ENCODE peak calls at places on chromosomes 12 and 14, in seven cellular contexts. B is mesendoderm; Z is globus pallidus; F is dorsolateral prefrontal cortex; Q is posterior vena cava; G is stimulated activated CD4-positive, alpha-beta T cell treated with anti-CD3 and anti-CD28 coated beads, Interleukin-4, amount 100 ng/mL, for 4 hours; E is HT1080. W is an unnamed sample.
A peak's percentile ranks its signal among the peaks of the same experiment; 100 is the strongest.

GRCh38 chr14:101828038-101828437 is 66.5 kb downstream of the PPP2R5C start:
- DNase-seq in Z (no peak), E (no peak), G (no peak), F (no peak), B (no peak), Q (no peak), W (no peak)

GRCh38 chr12:30610718-30611117 is 85.0 kb downstream of the IPO8 start:
- DNase-seq in F (no peak), G (no peak), B (peak; percentile 59), Q (no peak), Z (no peak), E (no peak), W (no peak)

GRCh38 chr12:131900397-131900796 is 6.0 kb downstream of the ULK1 start:
- DNase-seq in B (no peak), Q (no peak), Z (no peak), E (no peak), G (no peak), F (peak; percentile 39), W (no peak)

GRCh38 chr14:70753518-70753953 is 55.8 kb downstream of the MAP3K9 start:
- DNase-seq in F (no peak), Z (no peak), G (no peak), B (peak; percentile 68), Q (no peak), E (no peak), W (no peak)

GRCh38 chr14:67583711-67584644 is 16.1 kb downstream of the PIGH start:
- DNase-seq in E (peak; percentile 53), F (no peak), Q (no peak), G (no peak), Z (no peak), B (peak; percentile 55), W (peak; percentile 42)

GRCh38 chr14:21024668-21025373 is at the start of gene NDRG2:
- DNase-seq in G (peak; percentile 73), E (no peak), B (peak; percentile 93), Q (peak; percentile 87), F (peak; percentile 70), Z (peak; percentile 88), W (peak; percentile 26)

GRCh38 chr12:120104924-120105323 is 11.6 kb downstream of the RAB35 start:
- DNase-seq in Q (no peak), Z (no peak), B (no peak), F (no peak), G (no peak), E (no peak), W (no peak)

GRCh38 chr12:94271351-94271750 is 123.0 kb downstream of the PLXNC1 start:
- DNase-seq in B (no peak), E (no peak), G (no peak), Z (no peak), F (no peak), Q (no peak), W (no peak)

GRCh38 chr12:48027183-48028002 is 23.1 kb upstream of the COL2A1 start:
- DNase-seq in B (peak; percentile 58), Z (no peak), Q (no peak), E (no peak), F (no peak), G (no peak), W (peak; percentile 46)

GRCh38 chr12:119459481-119459880 is 125.0 kb downstream of the CCDC60 start:
- DNase-seq in B (peak; percentile 28), F (no peak), G (no peak), Q (no peak), E (no peak), Z (no peak), W (no peak)

GRCh38 chr12:56206373-56207166 is 15.2 kb downstream of the RNF41 start:
- DNase-seq in G (peak; percentile 14), Z (no peak), B (peak; percentile 84), E (peak; percentile 42), F (no peak), Q (peak; percentile 81), W (peak; percentile 41)

GRCh38 chr14:35420036-35420811 is 15.7 kb upstream of the NFKBIA start:
- DNase-seq in E (peak; percentile 81), F (no peak), Z (no peak), B (no peak), Q (no peak), G (no peak), W (peak; percentile 63)

GRCh38 chr12:57175428-57176138 is 28.2 kb upstream of the LRP1-AS start:
- DNase-seq in G (peak; percentile 14), Q (peak; percentile 95), Z (peak; percentile 71), B (peak; percentile 75), F (peak; percentile 73), E (peak; percentile 43), W (peak; percentile 40)

GRCh38 chr12:66403746-66404145 is 101.5 kb downstream of the HELB start:
- DNase-seq in F (no peak), Q (no peak), G (no peak), Z (peak; percentile 41), E (no peak), B (no peak), W (no peak)

GRCh38 chr14:76917759-76918175 is 91.6 kb downstream of the LRRC74A start:
- DNase-seq in G (no peak), F (no peak), Q (peak; percentile 84), B (peak; percentile 65), Z (no peak), E (no peak), W (peak; percentile 42)

GRCh38 chr14:43981135-43981787 is 525.8 kb downstream of the FSCB start:
- DNase-seq in E (no peak), Z (no peak), B (no peak), Q (no peak), F (no peak), G (no peak), W (no peak)

GRCh38 chr12:110012137-110012536 is 12.9 kb downstream of the ANKRD13A start:
- DNase-seq in Q (no peak), B (no peak), F (no peak), Z (no peak), G (peak; percentile 7), E (no peak), W (no peak)

GRCh38 chr12:114457620-114458019 is 51.7 kb upstream of the TBX5 start:
- DNase-seq in G (no peak), Z (no peak), Q (no peak), B (no peak), E (no peak), F (no peak), W (no peak)

GRCh38 chr12:111664961-111665865 is 20.5 kb downstream of the BRAP start:
- DNase-seq in Z (peak; percentile 55), F (no peak), Q (no peak), G (no peak), E (no peak), B (no peak), W (no peak)

GRCh38 chr12:59030415-59030814 is 110.1 kb upstream of the LRIG3 start:
- DNase-seq in B (no peak), F (no peak), Z (no peak), G (no peak), Q (no peak), E (no peak), W (no peak)

GRCh38 chr14:104913413-104913812 is 11.3 kb upstream of the PLD4 start:
- DNase-seq in G (no peak), Z (no peak), F (no peak), B (no peak), Q (no peak), E (no peak), W (no peak)

GRCh38 chr12:9751204-9752144 is 9.2 kb downstream of the CD69 start:
- DNase-seq in F (no peak), G (peak; percentile 76), Z (no peak), E (peak; percentile 24), Q (no peak), B (peak; percentile 25), W (peak; percentile 10)

GRCh38 chr12:52522346-52523011 is 2.3 kb upstream of the KRT5 start:
- DNase-seq in E (no peak), Q (no peak), G (no peak), B (no peak), Z (no peak), F (no peak), W (peak; percentile 9)

GRCh38 chr12:5085896-5086295 is 42.2 kb downstream of the KCNA5 start:
- DNase-seq in G (no peak), F (no peak), Z (no peak), E (peak; percentile 94), Q (no peak), B (no peak), W (peak; percentile 95)

GRCh38 chr14:57391609-57392195 is 1.3 kb downstream of the NAA30 start:
- DNase-seq in E (no peak), F (no peak), Z (no peak), G (no peak), B (peak; percentile 6), Q (no peak), W (peak; percentile 7)

GRCh38 chr12:58950739-58951100 is 30.4 kb upstream of the LRIG3 start:
- DNase-seq in B (no peak), Q (no peak), E (no peak), G (no peak), Z (no peak), F (no peak), W (no peak)

GRCh38 chr12:92539966-92540791 is 162.6 kb upstream of the PLEKHG7 start:
- DNase-seq in Z (no peak), E (no peak), Q (no peak), G (no peak), F (no peak), B (peak; percentile 34), W (no peak)

GRCh38 chr12:1844223-1844622 is 23.9 kb downstream of the LRTM2 start:
- DNase-seq in Z (no peak), Q (no peak), B (no peak), F (no peak), E (no peak), G (no peak), W (no peak)

GRCh38 chr12:75878382-75878720 is 153.2 kb downstream of the PHLDA1 start:
- DNase-seq in G (no peak), Z (no peak), B (peak; percentile 60), Q (no peak), E (no peak), F (no peak), W (peak; percentile 67)

GRCh38 chr14:89096946-89097345 is 272.5 kb downstream of the TTC8 start:
- DNase-seq in E (no peak), B (no peak), G (no peak), Q (no peak), Z (no peak), F (no peak), W (no peak)

GRCh38 chr12:121628536-121628935 is 2.2 kb downstream of the ORAI1 start:
- DNase-seq in G (no peak), Q (no peak), F (no peak), E (no peak), B (no peak), Z (no peak), W (no peak)

GRCh38 chr12:108043750-108044149 is 85.3 kb upstream of the WSCD2 start:
- DNase-seq in G (no peak), Z (no peak), E (no peak), Q (no peak), B (peak; percentile 30), F (no peak), W (no peak)

GRCh38 chr12:5557906-5558305 is 126.0 kb downstream of the NTF3 start:
- DNase-seq in G (no peak), Z (no peak), B (peak; percentile 65), F (no peak), Q (no peak), E (no peak), W (no peak)

W was measured in RPMI7951.